ENCODE peak calls at places on chromosomes 11 and 22, in five cellular contexts. X, R, N, A and W are unnamed samples.

GRCh38 chr11:45180888-45181594 is 34.6 kb downstream of the PRDM11 start:
- DNase-seq in X (peak; percentile 57), R (peak; percentile 30), N (peak; percentile 67), A (no peak), W (peak; percentile 35)

GRCh38 chr11:13391217-13391616 is 71.8 kb downstream of the BTBD10 start:
- DNase-seq in X (no peak), R (no peak), N (no peak), A (no peak), W (no peak)

GRCh38 chr11:22641559-22641958 is 15.9 kb upstream of the FANCF start:
- DNase-seq in X (no peak), R (no peak), N (no peak), A (no peak), W (no peak)

GRCh38 chr22:44003776-44004460 is 20.2 kb upstream of the PARVB start:
- DNase-seq in X (peak; percentile 27), R (no peak), N (no peak), A (no peak), W (no peak)

GRCh38 chr11:69311767-69312385 is 17.9 kb downstream of the MYEOV start:
- DNase-seq in X (no peak), R (peak; percentile 58), N (no peak), A (no peak), W (no peak)

GRCh38 chr11:5247479-5248192 is 2.0 kb downstream of the HBG1 start:
- DNase-seq in X (peak; percentile 25), R (no peak), N (no peak), A (no peak), W (no peak)

GRCh38 chr11:78112588-78113275 is 26.7 kb downstream of the ALG8 start:
- DNase-seq in X (no peak), R (no peak), N (no peak), A (no peak), W (no peak)

GRCh38 chr11:44731685-44732411 is 5.1 kb downstream of the TSPAN18 start:
- DNase-seq in X (no peak), R (no peak), N (no peak), A (no peak), W (no peak)

GRCh38 chr11:7667460-7667859 is 5.8 kb downstream of the CYB5R2 start:
- DNase-seq in X (no peak), R (no peak), N (no peak), A (no peak), W (peak; percentile 35)

GRCh38 chr11:121688860-121689614 is 236.3 kb upstream of the SORL1-AS1 start:
- DNase-seq in X (peak; percentile 82), R (no peak), N (no peak), A (no peak), W (no peak)

GRCh38 chr22:46797355-46797754 is 34.9 kb downstream of the TBC1D22A start:
- DNase-seq in X (peak; percentile 40), R (no peak), N (no peak), A (peak; percentile 23), W (peak; percentile 45)

GRCh38 chr11:75249704-75250103 is 9.1 kb downstream of the TPBGL start:
- DNase-seq in X (no peak), R (no peak), N (no peak), A (no peak), W (no peak)

GRCh38 chr11:13210424-13210823 is 67.2 kb upstream of the BMAL1 start:
- DNase-seq in X (peak; percentile 88), R (no peak), N (no peak), A (no peak), W (peak; percentile 81)

GRCh38 chr22:19431641-19432091 is at the start of gene HIRA:
- DNase-seq in X (peak; percentile 79), R (peak; percentile 80), N (peak; percentile 86), A (no peak), W (peak; percentile 83)